ENCODE peak calls at places on chromosomes 4 and X, in four cellular contexts. W is progenitor cell of endocrine pancreas, T is astrocyte, S is gastrocnemius medialis. X is an unnamed sample.

GRCh38 chrX:108156934-108157466 is 65.4 kb downstream of the ATG4A start:
- DNase-seq in W (no peak), T (no peak), S (no peak), X (no peak)

GRCh38 chr4:1166509-1167243 is 5.7 kb downstream of the SPON2 start:
- DNase-seq in S (no peak), W (no peak), T (no peak), X (no peak)

GRCh38 chr4:151692821-151693504 is 67.8 kb downstream of the GATB start:
- DNase-seq in S (no peak), T (peak), W (no peak), X (no peak)

GRCh38 chr4:122617597-122618593 is 3.0 kb downstream of the IL21 start:
- DNase-seq in S (no peak), T (peak), W (no peak), X (no peak)

GRCh38 chr4:55169352-55169959 is 44.1 kb upstream of the KDR start:
- DNase-seq in S (no peak), T (peak), W (no peak), X (no peak)

GRCh38 chrX:96835660-96836289 is 47.9 kb upstream of the RPA4 start:
- DNase-seq in W (no peak), T (no peak), S (no peak), X (peak)

GRCh38 chr4:8613421-8614364 is 21.1 kb downstream of the CPZ start:
- DNase-seq in W (no peak), S (no peak), T (no peak), X (no peak)

GRCh38 chr4:162241857-162242256 is 78.1 kb upstream of the FSTL5 start:
- DNase-seq in T (no peak), S (no peak), W (no peak), X (no peak)

GRCh38 chr4:178306565-178306964 is 864.3 kb upstream of the AGA start:
- DNase-seq in T (peak), W (no peak), S (no peak), X (no peak)

GRCh38 chr4:18689308-18689915 is 667.9 kb upstream of the LCORL start:
- DNase-seq in W (peak), S (peak), T (peak), X (peak)

GRCh38 chr4:74189331-74190043 is 31.6 kb downstream of the MTHFD2L start:
- DNase-seq in T (peak), S (no peak), W (no peak), X (peak)

GRCh38 chrX:40195368-40195767 is 97.6 kb upstream of the BCOR start:
- DNase-seq in T (no peak), S (no peak), W (no peak), X (no peak)

GRCh38 chrX:47674776-47675175 is 15.8 kb upstream of the UXT start:
- DNase-seq in S (no peak), T (no peak), W (no peak), X (no peak)

GRCh38 chr4:121377065-121377464 is 3.8 kb downstream of the QRFPR start:
- DNase-seq in T (no peak), W (no peak), S (no peak), X (no peak)

GRCh38 chr4:37983951-37984350 is 23.8 kb downstream of the PTTG2 start:
- DNase-seq in W (no peak), T (no peak), S (no peak), X (no peak)

GRCh38 chrX:132837126-132837525 is 121.3 kb downstream of the HS6ST2 start:
- DNase-seq in W (no peak), S (no peak), T (peak), X (no peak)

GRCh38 chr4:142549726-142550463 is 296.2 kb downstream of the INPP4B start:
- DNase-seq in W (no peak), S (no peak), T (peak), X (no peak)

GRCh38 chrX:148466292-148466691 is 34.1 kb upstream of the AFF2 start:
- DNase-seq in T (peak), W (no peak), S (no peak), X (no peak)

GRCh38 chr4:74095482-74095881 is 3.5 kb downstream of the CXCL2 start:
- DNase-seq in S (no peak), W (no peak), T (no peak), X (no peak)

GRCh38 chrX:131322646-131323045 is 33.5 kb upstream of the IGSF1 start:
- DNase-seq in T (no peak), S (no peak), W (no peak), X (no peak)

GRCh38 chr4:107279729-107280128 is 243.6 kb upstream of the DKK2 start:
- DNase-seq in W (no peak), T (peak), S (no peak), X (no peak)

GRCh38 chr4:107711831-107712230 is 8.2 kb downstream of the PAPSS1 start:
- DNase-seq in T (no peak), W (no peak), S (no peak), X (no peak)

GRCh38 chr4:81392164-81392563 is 79.5 kb downstream of the RASGEF1B start:
- DNase-seq in S (no peak), W (no peak), T (no peak), X (no peak)

GRCh38 chrX:132023117-132023895 is at the start of gene STK26:
- DNase-seq in T (peak), S (peak), W (peak), X (peak)

GRCh38 chr4:38025665-38026064 is 65.5 kb downstream of the PTTG2 start:
- DNase-seq in T (no peak), W (no peak), S (no peak), X (no peak)

GRCh38 chrX:40521868-40522450 is 58.8 kb upstream of the ATP6AP2 start:
- DNase-seq in T (no peak), W (no peak), S (no peak), X (no peak)

GRCh38 chrX:21745756-21746155 is 12.2 kb downstream of the SMPX start:
- DNase-seq in T (no peak), S (peak), W (no peak), X (peak)

GRCh38 chr4:146330392-146330791 is 116.1 kb downstream of the REELD1 start:
- DNase-seq in W (no peak), T (peak), S (no peak), X (no peak)

GRCh38 chrX:148049441-148049840 is 68.3 kb downstream of the FMR1NB start:
- DNase-seq in T (peak), S (no peak), W (no peak), X (peak)

GRCh38 chrX:262391-262909 is 18.7 kb upstream of the PLCXD1 start:
- DNase-seq in W (no peak), S (no peak), T (no peak), X (peak)

GRCh38 chr4:2353222-2354107 is 65.0 kb downstream of the ZFYVE28 start:
- DNase-seq in W (no peak), S (peak), T (no peak), X (no peak)

GRCh38 chrX:77061022-77061421 is 386.2 kb upstream of the FGF16 start:
- DNase-seq in W (no peak), T (no peak), S (no peak), X (no peak)

GRCh38 chr4:2254665-2255500 is 7.0 kb downstream of the MXD4 start:
- DNase-seq in S (no peak), T (no peak), W (no peak), X (no peak)

GRCh38 chr4:5752803-5753184 is 41.8 kb downstream of the EVC start:
- DNase-seq in S (no peak), T (no peak), W (no peak), X (no peak)

GRCh38 chr4:102553982-102554381 is 52.8 kb downstream of the NFKB1 start:
- DNase-seq in T (no peak), S (no peak), W (no peak), X (no peak)

GRCh38 chr4:143381171-143382118 is 44.8 kb downstream of the GAB1 start:
- DNase-seq in W (no peak), T (peak), S (peak), X (no peak)

GRCh38 chrX:100685284-100685996 is 41.4 kb downstream of the SRPX2 start:
- DNase-seq in W (peak), T (peak), S (peak), X (peak)

GRCh38 chrX:14354541-14354940 is 174.8 kb upstream of the GLRA2 start:
- DNase-seq in W (no peak), T (no peak), S (no peak), X (no peak)

GRCh38 chr4:128633067-128633466 is 176.4 kb upstream of the JADE1 start:
- DNase-seq in S (no peak), T (no peak), W (no peak), X (no peak)

GRCh38 chr4:128635141-128635911 is 174.2 kb upstream of the JADE1 start:
- DNase-seq in S (peak), W (peak), T (peak), X (no peak)

GRCh38 chr4:128636906-128637305 is 172.6 kb upstream of the JADE1 start:
- DNase-seq in T (no peak), S (no peak), W (no peak), X (no peak)

GRCh38 chr4:128639586-128640270 is 169.8 kb upstream of the JADE1 start:
- DNase-seq in S (no peak), T (peak), W (no peak), X (no peak)

GRCh38 chr4:128635939-128636551 is 173.5 kb upstream of the JADE1 start:
- DNase-seq in S (no peak), W (no peak), T (peak), X (no peak)
- TF ChIP-seq CTCF in S (no peak), W (no peak), T (no peak), X (no peak)

DNA sequence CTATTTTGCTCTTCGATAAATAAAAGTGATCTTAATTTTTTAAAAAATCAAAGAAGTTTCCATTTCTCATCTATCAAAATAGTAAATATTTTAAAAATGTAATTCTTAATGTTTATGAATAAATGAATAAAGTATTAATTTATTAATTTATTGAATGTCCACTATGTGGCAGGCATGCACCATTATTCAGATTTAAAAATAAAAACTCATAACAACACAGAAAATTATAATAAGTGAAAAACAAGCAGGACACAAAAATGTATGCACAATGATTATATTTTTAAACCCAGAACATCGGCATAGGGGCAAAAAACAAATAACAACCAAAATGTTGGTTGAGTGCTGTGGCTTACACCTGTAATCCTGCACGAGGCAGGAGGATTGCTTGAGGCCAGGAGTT is 5.3 kb upstream of the PYURF start:
- DNase-seq in S (no peak), W (no peak), T (no peak), X (no peak)
- TF ChIP-seq CTCF in S (no peak), W (no peak), T (no peak), X (no peak)

GRCh38 chr4:127783971-127784519 is 1.9 kb downstream of the HSPA4L start:
- DNase-seq in W (no peak), T (no peak), S (no peak), X (no peak)

GRCh38 chr4:127783026-127783769 is 1.1 kb downstream of the HSPA4L start:
- DNase-seq in T (peak), W (peak), S (peak), X (peak)

GRCh38 chr4:127793528-127793927 is 11.4 kb downstream of the HSPA4L start:
- DNase-seq in S (no peak), W (no peak), T (no peak), X (no peak)

DNA sequence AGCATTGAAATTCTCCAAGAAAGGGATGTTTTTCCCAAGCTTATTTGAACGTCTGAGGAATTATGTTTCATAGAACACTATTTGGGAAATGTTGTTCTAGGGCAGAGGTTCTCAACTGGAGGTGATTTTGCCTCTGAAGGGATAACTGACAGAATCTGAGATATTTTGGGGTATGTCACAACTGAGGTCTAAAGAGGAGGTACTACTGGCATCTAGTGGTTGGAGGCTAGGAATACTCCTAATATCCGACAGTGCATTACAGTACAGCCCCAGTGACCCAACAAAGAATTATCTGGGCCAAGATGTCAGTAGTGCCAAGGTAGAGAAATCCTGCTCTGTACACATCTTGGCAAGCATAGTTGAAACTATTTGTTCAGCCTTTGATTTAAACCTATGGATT is 6.4 kb downstream of the HSPA4L start:
- DNase-seq in T (no peak), W (no peak), S (no peak), X (no peak)
- TF ChIP-seq CTCF in T (no peak), W (peak), S (no peak), X (peak)

DNA sequence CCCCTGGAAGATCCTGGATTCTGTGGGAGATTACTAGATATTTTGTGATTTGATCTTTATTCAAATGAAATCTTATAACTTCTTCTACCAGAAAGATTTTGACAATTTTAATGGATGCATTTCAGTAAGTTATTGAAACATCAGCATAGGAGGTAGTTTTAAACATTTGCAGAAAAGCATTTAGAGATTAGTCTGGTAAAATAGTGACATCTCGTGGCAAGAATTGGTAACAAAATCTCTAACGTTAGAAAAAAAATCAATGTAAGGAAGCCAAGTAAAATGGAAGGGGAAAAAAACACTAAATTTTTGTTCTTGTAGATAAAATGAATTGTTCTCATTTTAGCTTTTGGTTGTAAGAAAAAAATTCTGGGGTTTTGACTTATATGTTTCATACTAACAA is 73.3 kb downstream of the TASL start:
- DNase-seq in T (peak), S (no peak), W (no peak), X (peak)
- TF ChIP-seq CTCF in T (peak), S (no peak), W (peak), X (peak)

DNA sequence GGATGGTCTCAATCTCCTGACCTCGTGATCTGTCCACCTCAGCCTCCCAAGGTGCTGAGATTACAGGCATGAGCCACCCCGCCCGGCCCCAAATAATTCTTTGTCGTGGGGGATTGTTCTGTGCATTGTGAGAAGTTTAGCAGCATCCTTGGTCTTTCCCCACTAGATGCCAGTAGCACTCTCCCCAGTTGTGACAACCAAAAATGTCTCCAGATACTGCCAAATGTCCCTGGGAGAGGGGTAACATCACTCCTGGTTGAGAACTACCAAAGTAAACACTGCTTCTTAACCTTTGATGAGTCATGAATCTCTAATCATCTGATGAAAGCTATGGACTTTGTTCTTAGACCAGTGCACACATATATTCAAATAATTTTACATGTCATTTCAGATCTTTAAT is 90.7 kb upstream of the BRS3 start:
- DNase-seq in W (no peak), S (no peak), T (no peak), X (no peak)
- TF ChIP-seq CTCF in W (no peak), S (no peak), T (no peak), X (no peak)

DNA sequence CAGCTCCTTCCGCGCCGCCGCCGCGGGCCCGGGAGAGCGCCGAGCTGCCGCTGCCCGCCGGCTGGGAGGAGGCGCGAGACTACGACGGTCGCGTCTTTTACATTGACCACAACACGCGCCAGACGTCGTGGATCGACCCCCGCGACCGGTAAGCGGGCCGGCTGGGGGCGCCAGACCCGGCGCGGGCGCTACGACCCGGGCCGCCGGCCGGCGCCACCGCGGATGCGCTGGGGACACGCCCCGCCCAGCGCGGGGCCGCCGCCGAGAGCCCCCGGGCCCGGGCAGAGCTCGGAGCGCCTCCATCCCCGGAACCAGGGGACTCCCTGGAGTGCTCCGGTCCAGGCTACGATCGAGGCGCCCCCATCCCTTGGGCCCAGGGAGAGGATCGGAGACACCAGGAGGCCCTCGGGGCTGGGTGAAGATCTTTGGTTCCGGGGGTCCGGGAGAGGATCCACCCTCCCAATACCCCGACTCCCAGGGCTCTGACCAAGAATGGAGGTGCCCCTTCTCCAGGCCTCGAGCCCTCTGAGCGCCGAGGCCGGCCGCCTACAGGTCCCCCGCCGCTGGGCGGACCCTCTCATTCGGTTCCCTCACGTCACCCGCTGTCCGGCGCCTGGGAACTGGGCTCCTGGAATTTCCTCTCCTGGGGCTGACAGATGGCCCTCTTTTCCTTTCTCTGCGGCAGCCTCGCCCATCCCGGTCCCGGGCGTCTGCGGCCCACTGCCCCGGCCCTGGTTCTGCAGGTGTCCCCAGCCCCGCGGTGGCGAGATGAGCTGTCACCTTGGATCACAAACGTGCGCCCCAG is 48.8 kb downstream of the CLDN34 start:
- DNase-seq in T (no peak), S (peak), W (peak), X (peak)
- TF ChIP-seq CTCF in T (no peak), S (no peak), W (peak), X (no peak)

DNA sequence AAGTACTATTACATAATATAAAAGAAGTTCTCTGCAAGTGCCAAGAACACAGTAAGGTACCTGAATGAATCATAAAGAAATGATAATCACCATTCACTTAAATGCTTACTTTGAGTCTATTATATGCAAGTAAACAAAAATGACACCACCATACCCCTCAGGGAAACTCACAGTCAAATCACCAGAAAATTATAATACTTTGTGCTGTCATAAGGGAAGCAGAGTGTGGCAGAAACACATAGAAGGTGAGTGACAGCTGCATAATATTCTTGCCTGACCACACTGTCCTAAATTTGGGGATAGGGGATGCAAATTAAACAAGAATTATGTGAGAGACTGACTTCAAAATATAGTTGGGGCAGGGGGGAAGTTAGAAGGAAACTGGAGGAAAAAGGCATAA is 12.9 kb downstream of the CCNI start:
- DNase-seq in S (no peak), T (no peak), W (no peak), X (no peak)
- TF ChIP-seq CTCF in S (no peak), T (no peak), W (no peak), X (no peak)